ENCODE peak calls at places on chromosomes 3 and 15, in five cellular contexts. S is heart left ventricle, D is GM12878, Y is stomach, X is tibial nerve. W is an unnamed sample.

GRCh38 chr3:66437341-66437929 is 63.4 kb downstream of the LRIG1 start:
- DNase-seq in X (no peak), S (no peak), Y (no peak), D (no peak), W (no peak)

GRCh38 chr15:101406796-101407195 is 82.7 kb downstream of the PCSK6 start:
- DNase-seq in S (no peak), D (no peak), Y (peak; percentile 7), X (no peak), W (no peak)

GRCh38 chr3:25380222-25380739 is 47.8 kb upstream of the RARB start:
- DNase-seq in Y (no peak), S (no peak), D (no peak), X (no peak), W (no peak)

GRCh38 chr3:45664558-45664957 is 24.6 kb upstream of the SACM1L start:
- DNase-seq in Y (peak; percentile 63), D (peak; percentile 48), X (no peak), S (no peak), W (no peak)

GRCh38 chr3:64873400-64873799 is 185.6 kb upstream of the ADAMTS9 start:
- DNase-seq in D (no peak), Y (no peak), S (no peak), X (no peak), W (no peak)

GRCh38 chr3:10518506-10519150 is 13.2 kb upstream of the ATP2B2 start:
- DNase-seq in D (no peak), Y (peak; percentile 16), X (no peak), S (no peak), W (peak; percentile 87)

GRCh38 chr15:55587321-55588069 is 650 bp downstream of the PYGO1 start:
- DNase-seq in Y (no peak), D (no peak), S (peak; percentile 23), X (peak; percentile 5), W (peak; percentile 47)

GRCh38 chr3:189803254-189803653 is 172.1 kb downstream of the TP63 start:
- DNase-seq in X (no peak), Y (no peak), S (no peak), D (no peak), W (no peak)

GRCh38 chr15:25106209-25106608 is 151.4 kb downstream of the SNRPN start:
- DNase-seq in X (no peak), D (no peak), Y (no peak), S (no peak), W (no peak)

GRCh38 chr15:93899817-93900216 is 331.5 kb upstream of the MCTP2 start:
- DNase-seq in D (no peak), Y (no peak), S (no peak), X (no peak), W (no peak)

GRCh38 chr3:8501388-8502131 is at the start of gene LMCD1:
- DNase-seq in Y (peak; percentile 96), S (peak; percentile 97), D (peak; percentile 64), X (peak; percentile 81), W (peak; percentile 81)
- TF ChIP-seq POLR2A in Y (no peak), S (peak; percentile 89), D (no peak), X (peak; percentile 57), W (peak; percentile 24)

DNA sequence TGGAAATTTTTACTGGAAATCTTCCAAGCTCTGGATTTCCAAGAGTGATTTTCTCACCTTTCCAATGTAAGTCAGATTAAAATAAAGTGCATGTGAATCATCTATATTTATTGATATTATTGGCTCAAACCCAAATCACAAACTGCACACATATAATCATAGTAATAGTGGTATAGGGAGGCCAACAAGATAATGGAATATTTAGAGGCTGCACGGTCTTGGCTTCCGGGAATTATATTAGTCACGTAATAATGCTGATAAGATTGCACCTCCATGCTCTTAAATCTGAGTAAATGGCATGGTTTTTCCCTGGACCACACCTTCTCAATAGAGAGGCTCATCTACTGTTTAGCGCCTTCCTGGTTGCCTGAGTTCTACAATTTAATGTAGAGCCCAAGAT is 567.1 kb upstream of the NR2F2 start:
- DNase-seq in S (no peak), Y (no peak), X (no peak), D (no peak), W (no peak)
- TF ChIP-seq POLR2A in S (no peak), Y (no peak), X (no peak), D (no peak), W (no peak)

GRCh38 chr15:43912991-43913927 is 86.5 kb downstream of the WDR76 start:
- DNase-seq in D (no peak), X (peak; percentile 28), Y (no peak), S (peak; percentile 42), W (peak; percentile 83)
- TF ChIP-seq POLR2A in D (no peak), X (no peak), Y (no peak), S (no peak), W (no peak)

DNA sequence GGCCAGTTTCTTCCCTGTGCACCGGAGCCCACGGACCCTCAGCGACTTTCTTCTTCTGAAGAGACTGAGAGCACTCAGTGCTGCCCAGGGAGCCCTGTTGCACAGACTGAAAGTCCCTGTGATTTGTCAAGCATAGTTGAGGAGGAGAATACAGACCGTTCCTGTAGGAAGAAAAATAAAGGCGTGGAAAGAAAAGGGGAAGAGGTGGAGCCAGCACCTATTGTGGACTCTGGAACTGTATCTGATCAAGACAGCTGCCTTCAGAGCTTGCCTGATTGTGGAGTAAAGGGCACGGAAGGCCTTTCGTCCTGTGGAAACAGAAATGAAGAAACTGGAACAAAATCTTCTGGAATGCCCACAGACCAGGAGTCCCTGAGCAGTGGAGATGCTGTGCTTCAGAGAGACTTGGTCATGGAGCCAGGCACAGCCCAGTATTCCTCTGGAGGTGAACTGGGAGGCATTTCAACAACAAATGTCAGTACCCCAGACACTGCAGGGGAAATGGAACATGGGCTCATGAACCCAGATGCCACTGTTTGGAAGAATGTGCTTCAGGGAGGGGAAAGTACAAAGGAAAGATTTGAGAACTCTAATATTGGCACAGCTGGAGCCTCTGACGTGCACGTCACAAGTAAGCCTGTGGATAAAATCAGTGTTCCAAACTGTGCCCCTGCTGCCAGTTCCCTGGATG is 198.8 kb downstream of the AKAP13 start:
- DNase-seq in X (peak; percentile 32), S (peak; percentile 49), Y (peak; percentile 77), D (no peak), W (no peak)
- TF ChIP-seq POLR2A in X (no peak), S (peak; percentile 31), Y (no peak), D (no peak), W (no peak)

GRCh38 chr3:49593046-49593445 is 38.8 kb downstream of the BSN start:
- DNase-seq in X (no peak), S (no peak), D (no peak), Y (no peak), W (no peak)
- TF ChIP-seq POLR2A in X (no peak), S (no peak), D (no peak), Y (no peak), W (no peak)